ENCODE peak calls at places on chromosomes 1 and 21, in four cellular contexts. One of them, this sample, is unnamed.

GRCh38 chr1:111490220-111490619 is 13.2 kb downstream of the ADORA3 start:
- DNase-seq in H9: no peak
- DNase-seq in IMR-90: no peak
- DNase-seq in H1: no peak
- DNase-seq in this sample: no peak

GRCh38 chr1:93448983-93449805 is 1.3 kb downstream of the FNBP1L start:
- DNase-seq in H9: peak
- DNase-seq in IMR-90: peak
- DNase-seq in H1: no peak
- DNase-seq in this sample: peak

GRCh38 chr21:33936221-33937038 is 20.8 kb upstream of the ATP5PO start:
- DNase-seq in H9: no peak
- DNase-seq in IMR-90: no peak
- DNase-seq in H1: no peak
- DNase-seq in this sample: peak

GRCh38 chr1:12516741-12517140 is 101.3 kb downstream of the DHRS3 start:
- DNase-seq in H9: no peak
- DNase-seq in IMR-90: no peak
- DNase-seq in H1: no peak
- DNase-seq in this sample: no peak

GRCh38 chr21:44289381-44290010 is 3.8 kb downstream of the AIRE start:
- DNase-seq in H9: no peak
- DNase-seq in IMR-90: no peak
- DNase-seq in H1: no peak
- DNase-seq in this sample: no peak

GRCh38 chr1:198726455-198726854 is 87.6 kb downstream of the PTPRC start:
- DNase-seq in H9: no peak
- DNase-seq in IMR-90: peak
- DNase-seq in H1: no peak
- DNase-seq in this sample: no peak

GRCh38 chr1:177592624-177593023 is 377.2 kb downstream of the SEC16B start:
- DNase-seq in H9: no peak
- DNase-seq in IMR-90: no peak
- DNase-seq in H1: no peak
- DNase-seq in this sample: no peak

GRCh38 chr1:9822897-9823692 is 670 bp downstream of the CLSTN1 start:
- DNase-seq in H9: no peak
- DNase-seq in IMR-90: peak
- DNase-seq in H1: no peak
- DNase-seq in this sample: peak

GRCh38 chr1:85184245-85184644 is 16.6 kb downstream of the SYDE2 start:
- DNase-seq in H9: no peak
- DNase-seq in IMR-90: no peak
- DNase-seq in H1: no peak
- DNase-seq in this sample: no peak

GRCh38 chr1:229027622-229028182 is 243.2 kb upstream of the RAB4A start:
- DNase-seq in H9: no peak
- DNase-seq in IMR-90: peak
- DNase-seq in H1: peak
- DNase-seq in this sample: peak

GRCh38 chr1:183812111-183812510 is 7.2 kb downstream of the RGL1 start:
- DNase-seq in H9: no peak
- DNase-seq in IMR-90: no peak
- DNase-seq in H1: no peak
- DNase-seq in this sample: no peak

GRCh38 chr1:21024918-21025317 is 151.8 kb downstream of the EIF4G3 start:
- DNase-seq in H9: no peak
- DNase-seq in IMR-90: no peak
- DNase-seq in H1: no peak
- DNase-seq in this sample: no peak

GRCh38 chr1:110239491-110240430 is 29.6 kb downstream of the KCNC4 start:
- DNase-seq in H9: no peak
- DNase-seq in IMR-90: no peak
- DNase-seq in H1: no peak
- DNase-seq in this sample: no peak

GRCh38 chr21:37939251-37939650 is 23.0 kb upstream of the KCNJ6 start:
- DNase-seq in H9: no peak
- DNase-seq in IMR-90: no peak
- DNase-seq in H1: no peak
- DNase-seq in this sample: no peak

GRCh38 chr1:200428482-200429205 is 18.8 kb upstream of the ZNF281 start:
- DNase-seq in H9: no peak
- DNase-seq in IMR-90: peak
- DNase-seq in H1: no peak
- DNase-seq in this sample: no peak

GRCh38 chr1:80181418-80181817 is 1174.9 kb upstream of the ADGRL4 start:
- DNase-seq in H9: no peak
- DNase-seq in IMR-90: no peak
- DNase-seq in H1: peak
- DNase-seq in this sample: no peak

GRCh38 chr1:18907021-18907913 is 4.9 kb upstream of the ALDH4A1 start:
- DNase-seq in H9: peak
- DNase-seq in IMR-90: peak
- DNase-seq in H1: no peak
- DNase-seq in this sample: peak

GRCh38 chr1:78370779-78371482 is 119.8 kb upstream of the PTGFR start:
- DNase-seq in H9: no peak
- DNase-seq in IMR-90: peak
- DNase-seq in H1: no peak
- DNase-seq in this sample: no peak

GRCh38 chr1:67236277-67236676 is 70.0 kb downstream of the IL23R start:
- DNase-seq in H9: no peak
- DNase-seq in IMR-90: no peak
- DNase-seq in H1: no peak
- DNase-seq in this sample: no peak

GRCh38 chr1:101259744-101260148 is 22.9 kb downstream of the S1PR1 start:
- DNase-seq in H9: no peak
- DNase-seq in IMR-90: peak
- DNase-seq in H1: no peak
- DNase-seq in this sample: no peak

GRCh38 chr1:50497007-50497406 is 73.8 kb upstream of the DMRTA2 start:
- DNase-seq in H9: no peak
- DNase-seq in IMR-90: no peak
- DNase-seq in H1: no peak
- DNase-seq in this sample: no peak

GRCh38 chr1:178513278-178513983 is 522 bp downstream of the TEX35 start:
- DNase-seq in H9: no peak
- DNase-seq in IMR-90: peak
- DNase-seq in H1: no peak
- DNase-seq in this sample: peak

GRCh38 chr1:41870076-41870562 is 48.6 kb downstream of the HIVEP3 start:
- DNase-seq in H9: no peak
- DNase-seq in IMR-90: peak
- DNase-seq in H1: no peak
- DNase-seq in this sample: peak

GRCh38 chr1:234768569-234769283 is 158.7 kb upstream of the IRF2BP2 start:
- DNase-seq in H9: no peak
- DNase-seq in IMR-90: no peak
- DNase-seq in H1: no peak
- DNase-seq in this sample: no peak

GRCh38 chr1:11129649-11130048 is 30.0 kb upstream of the EXOSC10 start:
- DNase-seq in H9: no peak
- DNase-seq in IMR-90: no peak
- DNase-seq in H1: no peak
- DNase-seq in this sample: no peak

GRCh38 chr1:163048970-163049680 is 20.0 kb upstream of the RGS4 start:
- DNase-seq in H9: no peak
- DNase-seq in IMR-90: no peak
- DNase-seq in H1: no peak
- DNase-seq in this sample: no peak

GRCh38 chr1:114753143-114753542 is 4.6 kb downstream of the CSDE1 start:
- DNase-seq in H9: no peak
- DNase-seq in IMR-90: no peak
- DNase-seq in H1: no peak
- DNase-seq in this sample: no peak

GRCh38 chr1:114755006-114755936 is 2.5 kb downstream of the CSDE1 start:
- DNase-seq in H9: no peak
- DNase-seq in IMR-90: peak
- DNase-seq in H1: no peak
- DNase-seq in this sample: no peak

GRCh38 chr1:114746450-114747121 is 11.2 kb downstream of the CSDE1 start:
- DNase-seq in H9: no peak
- DNase-seq in IMR-90: no peak
- DNase-seq in H1: no peak
- DNase-seq in this sample: no peak

GRCh38 chr1:114749835-114750234 is 7.9 kb downstream of the CSDE1 start:
- DNase-seq in H9: no peak
- DNase-seq in IMR-90: no peak
- DNase-seq in H1: no peak
- DNase-seq in this sample: no peak

DNA sequence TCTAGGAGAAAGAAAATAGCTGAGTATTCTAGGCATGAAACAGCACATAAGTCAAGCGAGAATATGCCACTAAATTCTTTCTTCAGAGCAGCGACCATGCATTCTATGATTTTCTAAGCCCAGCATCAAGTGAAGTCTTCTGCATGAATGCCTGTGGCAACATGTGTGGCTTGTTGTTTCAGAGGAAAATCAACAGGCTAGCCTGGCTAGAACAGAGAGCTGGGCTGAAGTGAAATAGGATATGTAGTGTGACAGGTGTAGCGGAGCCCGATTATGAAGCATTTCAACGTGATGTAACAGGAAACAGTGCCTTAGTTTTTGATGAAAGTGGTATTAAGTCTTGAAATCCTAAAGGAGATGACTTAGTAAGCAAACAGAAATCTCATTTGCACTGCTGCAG is 7.0 kb downstream of the CSDE1 start:
- DNase-seq in H9: no peak
- DNase-seq in IMR-90: no peak
- DNase-seq in H1: no peak
- DNase-seq in this sample: no peak
- H3K4ac ChIP-seq in H9: no peak
- H3K4ac ChIP-seq in IMR-90: no peak
- H3K4ac ChIP-seq in H1: no peak
- H3K4ac ChIP-seq in this sample: no peak

DNA sequence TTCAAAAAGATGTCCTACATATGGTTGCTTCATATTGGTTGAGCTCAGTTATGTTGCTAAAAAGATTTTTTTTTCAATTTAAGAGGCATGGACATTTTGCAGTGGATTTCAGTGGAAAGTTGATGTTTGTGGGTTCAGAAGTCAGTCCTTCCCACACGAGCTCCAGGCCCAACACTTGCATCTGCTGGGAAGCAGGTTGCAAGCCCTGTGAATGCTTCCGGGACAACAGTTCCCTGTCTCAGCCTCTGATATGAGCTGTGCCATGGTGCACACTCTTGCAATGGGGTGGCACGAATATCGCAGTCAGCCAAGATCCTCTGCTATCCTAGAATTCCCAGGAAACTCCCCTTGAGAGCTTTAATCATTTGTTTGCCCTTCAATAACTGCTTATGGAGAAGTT is 30.3 kb upstream of the ABCG1 start:
- DNase-seq in H9: no peak
- DNase-seq in IMR-90: no peak
- DNase-seq in H1: no peak
- DNase-seq in this sample: no peak
- H4K5ac ChIP-seq in H9: no peak
- H4K5ac ChIP-seq in IMR-90: no peak
- H4K5ac ChIP-seq in H1: no peak
- H4K5ac ChIP-seq in this sample: no peak

DNA sequence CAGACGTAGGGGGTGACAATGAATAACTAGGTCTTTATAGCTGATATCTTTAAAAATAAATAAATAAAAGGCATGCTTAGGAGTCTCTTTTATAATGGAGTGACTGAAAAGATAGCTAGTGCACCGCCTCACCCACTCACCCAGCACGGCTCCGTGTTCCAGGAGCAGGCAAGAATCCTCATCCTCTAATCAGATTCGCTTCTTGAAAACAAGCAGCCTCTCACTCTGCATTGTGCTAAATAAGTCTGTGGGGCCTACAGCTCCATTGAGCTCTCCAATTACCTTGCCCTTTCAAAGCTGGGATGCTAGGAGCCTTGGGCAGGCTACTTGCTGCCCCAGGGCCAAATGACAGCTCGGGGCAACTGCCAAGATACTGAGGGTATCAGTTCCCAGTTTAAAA is 91.5 kb downstream of the TIAM1 start:
- DNase-seq in H9: no peak
- DNase-seq in IMR-90: no peak
- DNase-seq in H1: no peak
- DNase-seq in this sample: peak
- H3K4ac ChIP-seq in H9: no peak
- H3K4ac ChIP-seq in IMR-90: no peak
- H3K4ac ChIP-seq in H1: no peak
- H3K4ac ChIP-seq in this sample: no peak

DNA sequence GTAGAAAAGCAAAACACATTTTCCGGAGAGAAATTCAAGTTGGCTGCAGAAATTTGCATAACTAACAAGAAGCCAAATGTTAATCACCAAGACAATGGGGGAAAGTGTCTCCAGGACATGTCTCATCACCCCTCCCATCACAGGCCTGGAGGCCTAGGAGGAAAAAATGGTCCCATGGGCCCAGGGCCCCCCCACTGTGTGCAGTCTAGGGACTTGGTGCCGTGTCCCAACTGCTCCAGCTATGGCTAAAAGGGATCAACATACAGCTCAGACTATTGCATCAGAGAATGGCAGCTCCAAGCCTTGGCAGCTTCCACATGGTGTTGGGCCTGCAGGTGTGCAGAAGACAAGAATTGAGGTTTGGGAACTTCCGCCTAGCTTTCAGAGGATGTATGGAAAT is 138.2 kb downstream of the USH2A start:
- DNase-seq in H9: no peak
- DNase-seq in IMR-90: no peak
- DNase-seq in H1: no peak
- DNase-seq in this sample: peak
- H4K5ac ChIP-seq in H9: no peak
- H4K5ac ChIP-seq in IMR-90: no peak
- H4K5ac ChIP-seq in H1: no peak
- H4K5ac ChIP-seq in this sample: no peak

DNA sequence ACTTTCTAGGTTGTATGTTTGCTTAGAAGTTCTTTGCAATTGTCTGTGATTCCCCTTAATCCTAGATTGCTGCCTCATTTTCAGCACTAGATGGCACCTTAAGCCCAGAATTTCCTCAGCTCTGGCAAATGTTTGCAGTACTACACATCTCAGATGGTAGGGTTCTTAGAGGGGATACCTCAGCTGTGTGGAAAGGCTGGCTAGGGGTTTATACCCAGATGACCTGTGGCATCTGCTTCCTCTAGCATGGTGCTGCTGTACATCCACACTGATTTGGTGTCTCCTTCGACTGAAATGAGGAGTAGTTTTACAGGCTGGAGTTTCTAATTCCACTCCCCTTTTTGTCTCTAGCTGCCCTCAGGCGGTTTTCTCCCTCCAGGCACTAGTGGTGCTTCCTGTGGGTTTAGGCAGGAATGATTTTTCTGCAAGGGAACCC is 23.5 kb downstream of the ASB17 start:
- DNase-seq in H9: peak
- DNase-seq in IMR-90: peak
- DNase-seq in H1: peak
- DNase-seq in this sample: peak
- H3K4ac ChIP-seq in H9: no peak
- H3K4ac ChIP-seq in IMR-90: no peak
- H3K4ac ChIP-seq in H1: no peak
- H3K4ac ChIP-seq in this sample: no peak